ENCODE peak calls at places on chromosomes 12 and 14, in six cellular contexts. R is endothelial cell of umbilical vein, I is HCT116, Q is GM12891, G is Panc1, V is GM12892. K is an unnamed sample.

GRCh38 chr12:52186135-52186840 is 5.5 kb downstream of the KRT80 start:
- DNase-seq in R (peak), I (no peak), Q (no peak), G (no peak), V (no peak), K (no peak)

GRCh38 chr12:70983692-70984091 is 63.2 kb upstream of the PTPRR start:
- DNase-seq in R (no peak), I (no peak), Q (no peak), G (no peak), V (no peak), K (no peak)

GRCh38 chr14:65159281-65160062 is 57.2 kb upstream of the MAX start:
- DNase-seq in R (no peak), I (no peak), Q (no peak), G (no peak), V (no peak), K (no peak)

GRCh38 chr12:115872919-115873357 is 404.6 kb downstream of the MED13L start:
- DNase-seq in R (no peak), I (peak), Q (no peak), G (no peak), V (no peak), K (no peak)

GRCh38 chr14:20714593-20715250 is 26.2 kb downstream of the ANG start:
- DNase-seq in R (peak), I (no peak), Q (no peak), G (no peak), V (no peak), K (no peak)

GRCh38 chr12:6953417-6954315 is 2.5 kb downstream of the PTPN6 start:
- DNase-seq in R (peak), I (no peak), Q (no peak), G (no peak), V (no peak), K (no peak)

GRCh38 chr12:1795221-1795784 is 25.1 kb upstream of the LRTM2 start:
- DNase-seq in R (no peak), I (no peak), Q (no peak), G (no peak), V (no peak), K (peak)

GRCh38 chr12:117494833-117495714 is 133.6 kb upstream of the NOS1 start:
- DNase-seq in R (no peak), I (no peak), Q (no peak), G (no peak), V (no peak), K (no peak)

GRCh38 chr12:8658361-8658760 is 4.3 kb downstream of the MFAP5 start:
- DNase-seq in R (no peak), I (no peak), Q (no peak), G (no peak), V (no peak), K (no peak)

GRCh38 chr12:124764451-124764850 is 99.2 kb downstream of the SCARB1 start:
- DNase-seq in R (peak), I (no peak), Q (no peak), G (no peak), V (no peak), K (no peak)

GRCh38 chr14:64541971-64542838 is 1.7 kb downstream of the HSPA2 start:
- DNase-seq in R (no peak), I (no peak), Q (no peak), G (no peak), V (no peak), K (no peak)

GRCh38 chr12:77406131-77406905 is 340.9 kb upstream of the E2F7 start:
- DNase-seq in R (no peak), I (no peak), Q (no peak), G (no peak), V (no peak), K (no peak)

GRCh38 chr12:107277850-107278249 is 184.5 kb upstream of the CRY1 start:
- DNase-seq in R (peak), I (no peak), Q (no peak), G (no peak), V (no peak), K (no peak)

GRCh38 chr12:78959556-78959955 is 95.0 kb downstream of the SYT1 start:
- DNase-seq in R (peak), I (no peak), Q (no peak), G (no peak), V (no peak), K (no peak)

GRCh38 chr14:97224016-97224415 is 426.8 kb downstream of the VRK1 start:
- DNase-seq in R (no peak), I (no peak), Q (no peak), G (no peak), V (no peak), K (no peak)

GRCh38 chr14:58082491-58083098 is 69.4 kb downstream of the ARMH4 start:
- DNase-seq in R (peak), I (peak), Q (no peak), G (no peak), V (no peak), K (no peak)

GRCh38 chr12:3698218-3698974 is 54.5 kb downstream of the CRACR2A start:
- DNase-seq in R (peak), I (no peak), Q (no peak), G (no peak), V (no peak), K (no peak)
- TF ChIP-seq POLR2AphosphoS5 in R (peak), I (no peak), Q (no peak), G (no peak), V (no peak), K (no peak)

GRCh38 chr14:103713304-103714062 is 1.8 kb downstream of the XRCC3 start:
- DNase-seq in R (no peak), I (no peak), Q (no peak), G (no peak), V (no peak), K (no peak)
- TF ChIP-seq POLR2AphosphoS5 in R (peak), I (no peak), Q (peak), G (no peak), V (no peak), K (no peak)

DNA sequence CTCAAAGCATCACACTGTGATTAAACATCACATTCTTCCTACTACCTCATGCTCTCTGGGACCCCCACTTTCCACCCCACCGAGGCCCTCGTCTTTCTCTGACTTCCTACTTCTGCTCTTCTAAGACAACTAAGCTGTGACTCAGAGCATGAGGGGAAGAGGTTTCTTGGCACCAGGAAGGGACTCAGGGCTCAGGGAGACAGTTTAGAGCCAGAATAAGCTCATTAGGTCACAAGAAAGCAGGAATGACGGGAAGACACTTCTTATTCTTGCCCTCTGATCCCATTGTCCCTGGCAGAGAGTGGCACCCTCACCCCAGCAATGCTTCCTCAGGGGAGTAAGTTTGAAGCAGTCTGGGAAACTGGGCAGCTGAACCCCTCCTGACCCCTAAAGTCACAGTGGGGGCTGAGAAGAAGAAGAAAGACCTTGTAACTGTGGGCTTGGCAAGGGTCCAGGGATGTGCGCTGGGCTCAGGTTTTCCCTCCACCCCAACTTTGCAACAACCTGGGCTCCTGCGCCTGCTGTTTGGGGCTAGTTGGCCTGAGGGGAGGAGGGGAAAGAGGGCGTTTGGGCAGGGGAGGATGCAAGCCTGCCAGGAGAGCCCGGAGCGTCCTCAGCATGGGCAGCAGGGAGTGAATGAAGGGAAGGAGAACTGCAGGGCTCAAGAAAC is 64.6 kb upstream of the ACTN1 start:
- DNase-seq in R (peak), I (no peak), Q (no peak), G (no peak), V (no peak), K (no peak)
- TF ChIP-seq POLR2AphosphoS5 in R (no peak), I (no peak), Q (no peak), G (no peak), V (no peak), K (peak)

GRCh38 chr12:88267630-88268029 is 125.5 kb downstream of the TMTC3 start:
- DNase-seq in R (no peak), I (no peak), Q (no peak), G (no peak), V (no peak), K (no peak)
- TF ChIP-seq POLR2AphosphoS5 in R (no peak), I (no peak), Q (no peak), G (no peak), V (no peak), K (no peak)

DNA sequence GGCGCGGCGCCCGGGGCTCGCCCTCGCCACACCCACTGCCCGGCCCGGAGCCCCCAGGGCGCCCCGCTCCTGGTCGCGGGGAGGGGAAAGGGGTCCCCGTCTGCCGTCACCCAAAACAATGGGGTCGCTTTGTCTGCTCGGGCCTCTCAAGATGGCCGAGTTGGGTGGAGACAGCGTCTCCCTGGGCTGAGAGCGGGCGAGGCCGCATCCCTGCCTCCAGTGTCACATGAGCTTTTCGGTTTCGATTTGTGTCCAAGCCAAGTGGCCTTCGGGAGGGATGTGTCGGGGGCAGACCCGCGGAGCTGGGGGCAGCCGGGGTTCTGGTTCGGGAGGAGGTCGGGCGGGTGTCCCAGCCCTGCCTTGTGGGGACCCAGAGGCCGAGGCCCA is 765 bp downstream of the DYNC1H1 start:
- DNase-seq in R (peak), I (peak), Q (peak), G (no peak), V (peak), K (no peak)
- TF ChIP-seq POLR2AphosphoS5 in R (peak), I (no peak), Q (peak), G (no peak), V (no peak), K (no peak)

GRCh38 chr12:76020281-76020680 is 11.3 kb downstream of the PHLDA1 start:
- DNase-seq in R (no peak), I (peak), Q (no peak), G (no peak), V (no peak), K (no peak)
- TF ChIP-seq POLR2AphosphoS5 in R (no peak), I (no peak), Q (no peak), G (no peak), V (no peak), K (no peak)